ENCODE peak calls at places on chromosomes 3 and 15, in nine cellular contexts. M is stimulated activated CD4-positive, alpha-beta T cell treated with anti-CD3 and anti-CD28 coated beads, Interleukin-2, amount 100 ng/mL, for 48 hours; L is neural progenitor cell; Y is NCI-H2081; N is NCI-H1105; J is SK-MEL-5; I is H7; S is activated T-helper 1 cell treated with anti-CD3 and anti-CD28 coated beads, Interleukin-2, amount 50 U/mL, for 16 hours; C is activated CD4-positive, alpha-beta memory T cell treated with anti-CD3 and anti-CD28 coated beads for 36 hours. Q is an unnamed sample.

GRCh38 chr15:90949979-90950675 is 4.6 kb upstream of the RCCD1 start:
- DNase-seq in M (no peak), L (no peak), Y (no peak), N (no peak), J (no peak), I (no peak), S (no peak), C (no peak), Q (no peak)

GRCh38 chr15:87954783-87955182 is 301.8 kb downstream of the NTRK3 start:
- DNase-seq in M (no peak), L (no peak), Y (no peak), N (no peak), J (no peak), I (no peak), S (no peak), C (no peak), Q (no peak)

GRCh38 chr3:176769547-176770190 is 427.6 kb downstream of the TBL1XR1 start:
- DNase-seq in M (no peak), L (no peak), Y (no peak), N (no peak), J (no peak), I (no peak), S (no peak), C (no peak), Q (peak)

GRCh38 chr15:77115179-77115578 is 44.3 kb upstream of the TSPAN3 start:
- DNase-seq in M (no peak), L (no peak), Y (no peak), N (no peak), J (no peak), I (no peak), S (no peak), C (no peak), Q (no peak)

GRCh38 chr3:124793054-124793740 is 62.9 kb downstream of the UMPS start:
- DNase-seq in M (no peak), L (no peak), Y (no peak), N (no peak), J (no peak), I (no peak), S (no peak), C (no peak), Q (no peak)

GRCh38 chr3:13570391-13571194 is 21.7 kb downstream of the FBLN2 start:
- DNase-seq in M (no peak), L (no peak), Y (no peak), N (no peak), J (peak), I (no peak), S (no peak), C (no peak), Q (no peak)

GRCh38 chr3:3015472-3016089 is 94.6 kb downstream of the IL5RA start:
- DNase-seq in M (no peak), L (peak), Y (peak), N (peak), J (peak), I (no peak), S (no peak), C (no peak), Q (peak)

GRCh38 chr3:35864871-35865270 is 225.5 kb downstream of the ARPP21 start:
- DNase-seq in M (no peak), L (no peak), Y (no peak), N (no peak), J (peak), I (peak), S (no peak), C (no peak), Q (no peak)

GRCh38 chr15:84034831-84035753 is 200.5 kb upstream of the GOLGA6L4 start:
- DNase-seq in M (no peak), L (peak), Y (no peak), N (no peak), J (peak), I (peak), S (no peak), C (no peak), Q (peak)